ENCODE peak calls at places on chromosomes 3 and 15, in seven cellular contexts. One of them, this sample, is unnamed.

GRCh38 chr15:91782221-91782620 is 71.3 kb upstream of the SLCO3A1 start:
- DNase-seq in cardiac muscle cell: no peak
- DNase-seq in fibroblast of the conjunctiva: no peak
- DNase-seq in SHP77: no peak
- DNase-seq in Calu3: peak
- DNase-seq in GOT3: no peak
- DNase-seq in DMS153: peak
- DNase-seq in this sample: no peak

GRCh38 chr3:153038779-153039178 is 123.2 kb upstream of the RAP2B start:
- DNase-seq in cardiac muscle cell: no peak
- DNase-seq in fibroblast of the conjunctiva: no peak
- DNase-seq in SHP77: no peak
- DNase-seq in Calu3: peak
- DNase-seq in GOT3: no peak
- DNase-seq in DMS153: no peak
- DNase-seq in this sample: no peak

GRCh38 chr3:140145501-140145900 is 210.5 kb downstream of the CLSTN2 start:
- DNase-seq in cardiac muscle cell: no peak
- DNase-seq in fibroblast of the conjunctiva: no peak
- DNase-seq in SHP77: no peak
- DNase-seq in Calu3: no peak
- DNase-seq in GOT3: no peak
- DNase-seq in DMS153: no peak
- DNase-seq in this sample: no peak

GRCh38 chr3:71926242-71926560 is 141.3 kb upstream of the PROK2 start:
- DNase-seq in cardiac muscle cell: peak
- DNase-seq in fibroblast of the conjunctiva: no peak
- DNase-seq in SHP77: peak
- DNase-seq in Calu3: peak
- DNase-seq in GOT3: no peak
- DNase-seq in DMS153: peak
- DNase-seq in this sample: peak

GRCh38 chr15:55909036-55909811 is 84.2 kb downstream of the NEDD4 start:
- DNase-seq in cardiac muscle cell: no peak
- DNase-seq in fibroblast of the conjunctiva: no peak
- DNase-seq in SHP77: no peak
- DNase-seq in Calu3: no peak
- DNase-seq in GOT3: no peak
- DNase-seq in DMS153: no peak
- DNase-seq in this sample: no peak

GRCh38 chr3:66037330-66037985 is 1.3 kb downstream of the MAGI1 start:
- DNase-seq in cardiac muscle cell: peak
- DNase-seq in fibroblast of the conjunctiva: no peak
- DNase-seq in SHP77: peak
- DNase-seq in Calu3: peak
- DNase-seq in GOT3: no peak
- DNase-seq in DMS153: no peak
- DNase-seq in this sample: no peak

GRCh38 chr3:159390656-159391055 is 588.8 kb downstream of the MFSD1 start:
- DNase-seq in cardiac muscle cell: no peak
- DNase-seq in fibroblast of the conjunctiva: no peak
- DNase-seq in SHP77: no peak
- DNase-seq in Calu3: no peak
- DNase-seq in GOT3: no peak
- DNase-seq in DMS153: no peak
- DNase-seq in this sample: no peak

GRCh38 chr3:31288224-31288623 is 244.5 kb upstream of the STT3B start:
- DNase-seq in cardiac muscle cell: no peak
- DNase-seq in fibroblast of the conjunctiva: no peak
- DNase-seq in SHP77: no peak
- DNase-seq in Calu3: no peak
- DNase-seq in GOT3: no peak
- DNase-seq in DMS153: no peak
- DNase-seq in this sample: no peak

GRCh38 chr15:60460931-60461330 is 18.0 kb downstream of the ICE2 start:
- DNase-seq in cardiac muscle cell: no peak
- DNase-seq in fibroblast of the conjunctiva: no peak
- DNase-seq in SHP77: no peak
- DNase-seq in Calu3: no peak
- DNase-seq in GOT3: no peak
- DNase-seq in DMS153: no peak
- DNase-seq in this sample: no peak

GRCh38 chr15:77784361-77785292 is 151.9 kb upstream of the LINGO1 start:
- DNase-seq in cardiac muscle cell: no peak
- DNase-seq in fibroblast of the conjunctiva: no peak
- DNase-seq in SHP77: no peak
- DNase-seq in Calu3: peak
- DNase-seq in GOT3: no peak
- DNase-seq in DMS153: no peak
- DNase-seq in this sample: no peak

GRCh38 chr3:9769426-9770275 is at the start of gene CAMK1:
- DNase-seq in cardiac muscle cell: peak
- DNase-seq in fibroblast of the conjunctiva: no peak
- DNase-seq in SHP77: peak
- DNase-seq in Calu3: peak
- DNase-seq in GOT3: peak
- DNase-seq in DMS153: peak
- DNase-seq in this sample: peak

GRCh38 chr3:171323934-171324535 is 136.2 kb downstream of the TNIK start:
- DNase-seq in cardiac muscle cell: no peak
- DNase-seq in fibroblast of the conjunctiva: no peak
- DNase-seq in SHP77: no peak
- DNase-seq in Calu3: no peak
- DNase-seq in GOT3: no peak
- DNase-seq in DMS153: no peak
- DNase-seq in this sample: no peak

GRCh38 chr3:66413151-66413751 is 87.6 kb downstream of the LRIG1 start:
- DNase-seq in cardiac muscle cell: no peak
- DNase-seq in fibroblast of the conjunctiva: no peak
- DNase-seq in SHP77: no peak
- DNase-seq in Calu3: no peak
- DNase-seq in GOT3: no peak
- DNase-seq in DMS153: no peak
- DNase-seq in this sample: no peak

GRCh38 chr3:191641789-191642188 is 180.8 kb downstream of the PYDC2 start:
- DNase-seq in cardiac muscle cell: peak
- DNase-seq in fibroblast of the conjunctiva: no peak
- DNase-seq in SHP77: no peak
- DNase-seq in Calu3: no peak
- DNase-seq in GOT3: no peak
- DNase-seq in DMS153: no peak
- DNase-seq in this sample: no peak

GRCh38 chr15:66836476-66837030 is 134.5 kb downstream of the SMAD6 start:
- DNase-seq in cardiac muscle cell: no peak
- DNase-seq in fibroblast of the conjunctiva: no peak
- DNase-seq in SHP77: no peak
- DNase-seq in Calu3: no peak
- DNase-seq in GOT3: no peak
- DNase-seq in DMS153: no peak
- DNase-seq in this sample: no peak

GRCh38 chr3:27677554-27677953 is 44.6 kb downstream of the EOMES start:
- DNase-seq in cardiac muscle cell: no peak
- DNase-seq in fibroblast of the conjunctiva: peak
- DNase-seq in SHP77: no peak
- DNase-seq in Calu3: no peak
- DNase-seq in GOT3: no peak
- DNase-seq in DMS153: no peak
- DNase-seq in this sample: no peak

GRCh38 chr3:104909721-104910120 is 457.0 kb upstream of the ALCAM start:
- DNase-seq in cardiac muscle cell: no peak
- DNase-seq in fibroblast of the conjunctiva: no peak
- DNase-seq in SHP77: peak
- DNase-seq in Calu3: no peak
- DNase-seq in GOT3: no peak
- DNase-seq in DMS153: peak
- DNase-seq in this sample: no peak